ENCODE peak calls at places on chromosomes 6 and 20, in ten cellular contexts. R, K, I, F, V, N, H, D, U and A are unnamed samples.

GRCh38 chr6:139680819-139681218 is 306.4 kb upstream of the CITED2 start:
- DNase-seq in K (no peak), R (no peak), F (no peak), V (no peak), I (no peak), H (no peak), D (no peak), N (no peak), U (no peak), A (no peak)

GRCh38 chr20:51417745-51418529 is 124.6 kb downstream of the NFATC2 start:
- DNase-seq in H (no peak), U (no peak), K (peak), R (no peak), D (no peak), N (no peak), V (no peak), F (no peak), I (peak), A (no peak)

GRCh38 chr6:108559884-108560462 is 744 bp upstream of the FOXO3 start:
- DNase-seq in I (no peak), D (peak), V (peak), K (no peak), N (peak), F (peak), U (peak), H (peak), R (no peak), A (peak)

GRCh38 chr6:106110167-106110826 is 24.2 kb downstream of the PRDM1 start:
- DNase-seq in N (no peak), H (no peak), F (no peak), R (no peak), D (no peak), U (no peak), K (no peak), I (no peak), V (no peak), A (no peak)

GRCh38 chr6:155187994-155188706 is 75.7 kb upstream of the CLDN20 start:
- DNase-seq in N (peak), U (no peak), D (peak), R (no peak), K (no peak), F (no peak), I (no peak), V (no peak), H (peak), A (no peak)

GRCh38 chr6:2949121-2949520 is 22.2 kb downstream of the SERPINB6 start:
- DNase-seq in H (no peak), I (no peak), N (no peak), R (no peak), F (no peak), K (no peak), V (no peak), D (no peak), U (no peak), A (no peak)

GRCh38 chr6:8054276-8054675 is 9.9 kb downstream of the BLOC1S5 start:
- DNase-seq in I (no peak), F (no peak), H (no peak), U (no peak), V (no peak), K (no peak), R (no peak), N (peak), D (no peak), A (no peak)

GRCh38 chr6:42420741-42421140 is 31.0 kb downstream of the TRERF1 start:
- DNase-seq in U (no peak), H (no peak), D (no peak), N (no peak), R (no peak), F (no peak), V (no peak), K (no peak), I (no peak), A (no peak)

GRCh38 chr6:127022297-127022696 is 96.2 kb upstream of the RSPO3 start:
- DNase-seq in D (no peak), I (no peak), R (no peak), K (no peak), H (peak), N (no peak), V (peak), U (no peak), F (no peak), A (no peak)

GRCh38 chr6:22026160-22026678 is 270.6 kb downstream of the PRL start:
- DNase-seq in N (no peak), I (no peak), K (no peak), U (no peak), R (no peak), V (no peak), F (no peak), H (no peak), D (no peak), A (no peak)

GRCh38 chr6:13229205-13230085 is 98.9 kb downstream of the TBC1D7 start:
- DNase-seq in H (no peak), I (no peak), V (no peak), N (no peak), U (peak), R (no peak), D (peak), F (no peak), K (no peak), A (no peak)

GRCh38 chr6:167323111-167323510 is 1.8 kb upstream of the TTLL2 start:
- DNase-seq in H (no peak), N (no peak), I (no peak), F (no peak), U (no peak), D (no peak), K (no peak), V (no peak), R (no peak), A (no peak)

GRCh38 chr20:34942301-34942700 is 13.3 kb downstream of the GSS start:
- DNase-seq in R (no peak), N (no peak), U (no peak), V (no peak), F (no peak), D (no peak), K (no peak), I (no peak), H (no peak), A (no peak)

GRCh38 chr6:64817525-64817924 is 889.5 kb downstream of the EYS start:
- DNase-seq in U (no peak), F (no peak), I (no peak), H (no peak), D (no peak), V (no peak), R (no peak), N (no peak), K (no peak), A (no peak)

GRCh38 chr6:45376310-45377040 is 1.3 kb downstream of the SUPT3H start:
- DNase-seq in I (no peak), R (no peak), U (no peak), K (no peak), N (peak), V (no peak), H (no peak), F (no peak), D (no peak), A (no peak)